ENCODE peak calls at places on chromosomes 1 and 21, in four cellular contexts. S is upper lobe of right lung, J is ovary, X is breast epithelium. H is an unnamed sample. For H3K9me3, the result is how much of the 10 kb centered on the place peaks cover.

GRCh38 chr21:45146301-45146700 is 71.9 kb downstream of the ADARB1 start:
- DNase-seq in S (no peak), J (no peak), X (no peak), H (no peak)

GRCh38 chr1:20618550-20618949 is 14.7 kb upstream of the PINK1 start:
- DNase-seq in S (no peak), J (no peak), X (no peak), H (no peak)

GRCh38 chr1:153513023-153513422 is 22.8 kb downstream of the S100A6 start:
- DNase-seq in S (no peak), J (no peak), X (no peak), H (peak)

GRCh38 chr1:115879977-115880376 is 39.1 kb upstream of the NHLH2 start:
- DNase-seq in S (no peak), J (no peak), X (no peak), H (no peak)

GRCh38 chr1:1176931-1177330 is 3.3 kb downstream of the TTLL10 start:
- DNase-seq in S (no peak), J (no peak), X (no peak), H (no peak)

GRCh38 chr1:21324368-21325137 is 34.3 kb upstream of the ECE1 start:
- DNase-seq in S (peak), J (peak), X (peak), H (peak)

GRCh38 chr1:204420039-204421004 is 8.7 kb upstream of the PPP1R15B start:
- DNase-seq in S (no peak), J (no peak), X (peak), H (no peak)

GRCh38 chr1:236311040-236311439 is 29.3 kb upstream of the ERO1B start:
- DNase-seq in S (no peak), J (no peak), X (no peak), H (no peak)

GRCh38 chr1:248755505-248755904 is at the start of gene LYPD8:
- DNase-seq in S (peak), J (no peak), X (no peak), H (no peak)
- H3K9me3 ChIP-seq in S (under half), J (under half), X (under half), H (under half)

DNA sequence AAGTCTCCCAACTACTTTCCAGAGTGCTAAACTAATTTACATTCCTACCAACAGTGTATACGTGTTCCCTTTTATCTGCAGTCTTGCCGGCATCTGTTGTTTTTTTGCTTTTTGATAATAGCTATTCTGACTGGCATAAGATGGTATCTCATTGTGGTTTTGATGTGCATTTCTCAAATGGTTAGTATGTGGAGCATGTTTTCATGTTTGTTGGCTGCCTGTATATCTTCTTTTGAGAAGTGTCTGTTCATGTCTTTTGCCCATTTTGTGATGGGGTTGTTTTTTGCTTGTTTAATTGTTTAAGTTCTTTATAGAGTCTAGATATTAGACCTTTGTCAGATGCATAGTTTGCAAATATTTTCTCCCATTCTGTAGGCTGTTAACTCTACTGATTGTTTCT is 46.6 kb downstream of the MAST2 start:
- DNase-seq in S (no peak), J (no peak), X (no peak), H (no peak)
- H3K9me3 ChIP-seq in S (under half), J (under half), X (under half), H (under half)

GRCh38 chr21:40660461-40660860 is 186.5 kb downstream of the DSCAM start:
- DNase-seq in S (no peak), J (no peak), X (no peak), H (no peak)
- H3K9me3 ChIP-seq in S (under half), J (under half), X (under half), H (under half)

GRCh38 chr1:2976180-2976562 is 45.1 kb upstream of the ACTRT2 start:
- DNase-seq in S (peak), J (peak), X (no peak), H (peak)
- H3K9me3 ChIP-seq in S (under half), J (under half), X (under half), H (under half)

DNA sequence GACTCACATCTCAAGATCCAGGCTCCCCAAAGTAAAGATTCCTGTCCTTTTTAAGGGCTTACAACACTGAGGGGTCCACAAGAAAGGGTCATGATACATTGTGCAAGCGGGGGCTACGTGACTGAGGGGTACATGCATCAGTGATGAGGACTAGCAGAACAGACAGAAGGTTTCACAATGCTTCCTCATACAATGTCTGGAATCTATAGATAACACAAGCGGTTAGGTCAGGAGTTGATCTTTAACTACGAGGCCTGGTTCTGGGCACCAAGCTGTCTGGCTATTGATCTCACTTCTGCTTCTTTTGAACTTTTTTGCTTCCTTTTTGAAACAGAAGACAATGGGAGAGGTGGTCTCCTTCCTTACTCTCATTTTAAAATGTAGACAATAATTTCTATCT is 718.6 kb downstream of the AMY1C start:
- DNase-seq in S (no peak), J (no peak), X (no peak), H (no peak)
- H3K9me3 ChIP-seq in S (under half), J (under half), X (under half), H (under half)

DNA sequence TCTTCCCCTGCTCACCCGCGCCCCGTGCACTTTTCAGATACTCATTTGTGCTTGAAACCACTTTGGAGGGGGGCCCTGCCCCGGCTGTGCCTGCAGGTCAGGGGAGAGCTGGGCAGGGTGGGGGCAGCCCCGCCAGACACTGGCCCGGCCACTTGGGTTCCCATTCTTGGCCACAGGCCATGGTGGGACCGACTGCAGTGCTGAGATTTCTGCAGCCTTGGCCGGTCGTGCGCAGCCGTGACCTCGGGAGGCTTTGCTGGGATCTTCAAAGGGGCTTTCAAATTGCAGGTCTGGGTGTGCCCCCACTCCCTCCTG is 54.5 kb upstream of the TTC34 start:
- DNase-seq in S (no peak), J (no peak), X (no peak), H (no peak)
- H3K9me3 ChIP-seq in S (under half), J (under half), X (under half), H (under half)

H was measured in Peyer's patch.